ENCODE peak calls at places on chromosome 6, in nine cellular contexts. L is effector CD8-positive, alpha-beta T cell; E is amygdala; X is NCI-H1092; A is lower lobe of right lung; D is GM12892; F is T-helper 1 cell; O is HCT116; I is activated T-cell treated with anti-CD3 and anti-CD28 coated beads for 1 hour. K is an unnamed sample.

GRCh38 chr6:51166914-51167313 is 348.2 kb downstream of the TFAP2B start:
- DNase-seq in I (no peak), E (no peak), O (no peak), A (no peak), D (no peak), X (no peak), F (no peak), L (no peak), K (no peak)

GRCh38 chr6:99467509-99468106 is 42.5 kb upstream of the PNISR start:
- DNase-seq in F (no peak), O (no peak), L (no peak), I (no peak), A (no peak), E (no peak), X (no peak), D (no peak), K (peak)

GRCh38 chr6:157614026-157614484 is 209.0 kb upstream of the SNX9 start:
- DNase-seq in L (no peak), O (no peak), A (no peak), X (no peak), I (no peak), E (no peak), D (no peak), F (no peak), K (no peak)

GRCh38 chr6:140230282-140230681 is 855.8 kb upstream of the CITED2 start:
- DNase-seq in O (no peak), E (no peak), F (no peak), I (no peak), D (no peak), A (peak), X (no peak), L (no peak), K (no peak)

GRCh38 chr6:33746036-33746600 is 587 bp downstream of the IP6K3 start:
- DNase-seq in E (peak), I (no peak), L (no peak), O (no peak), F (no peak), D (no peak), X (no peak), A (no peak), K (no peak)

GRCh38 chr6:4459032-4459431 is 317.2 kb upstream of the CDYL start:
- DNase-seq in F (no peak), D (no peak), X (no peak), E (no peak), I (no peak), A (no peak), O (no peak), L (no peak), K (no peak)

GRCh38 chr6:17729223-17730077 is 22.7 kb upstream of the NUP153 start:
- DNase-seq in D (no peak), A (no peak), E (no peak), I (no peak), X (no peak), O (no peak), L (no peak), F (no peak), K (no peak)

GRCh38 chr6:86331265-86331840 is 606.0 kb upstream of the HTR1E start:
- DNase-seq in X (no peak), I (no peak), E (no peak), L (no peak), O (no peak), A (no peak), D (no peak), F (no peak), K (no peak)

GRCh38 chr6:21886601-21887091 is 293.1 kb downstream of the SOX4 start:
- DNase-seq in I (no peak), O (no peak), E (no peak), F (no peak), A (no peak), D (no peak), L (no peak), X (no peak), K (no peak)

GRCh38 chr6:128710305-128710704 is 172.6 kb upstream of the LAMA2 start:
- DNase-seq in L (no peak), I (no peak), D (no peak), X (no peak), E (no peak), O (no peak), F (no peak), A (no peak), K (no peak)

GRCh38 chr6:35259946-35260626 is 551 bp downstream of the ZNF76 start:
- DNase-seq in I (peak), X (no peak), D (peak), O (peak), F (peak), E (no peak), L (peak), A (peak), K (no peak)

GRCh38 chr6:89412071-89413005 is at the start of gene RRAGD:
- DNase-seq in E (peak), X (peak), F (peak), D (peak), I (peak), A (peak), L (peak), O (peak), K (peak)

GRCh38 chr6:118320652-118321051 is 227.4 kb upstream of the PLN start:
- DNase-seq in E (no peak), I (no peak), X (no peak), O (no peak), D (no peak), A (no peak), F (no peak), L (no peak), K (no peak)

GRCh38 chr6:64224819-64225218 is 589.2 kb downstream of the PHF3 start:
- DNase-seq in D (no peak), F (no peak), O (no peak), A (no peak), L (no peak), I (no peak), E (no peak), X (no peak), K (no peak)